ENCODE peak calls at places on chromosomes 2 and 18, in four cellular contexts. Q is H9, F is fibroblast of lung, R is heart left ventricle. U is an unnamed sample. For H3K4me1, the result is how much of the 10 kb centered on the place peaks cover.

GRCh38 chr18:44437603-44438002 is 243.1 kb upstream of the SETBP1 start:
- DNase-seq in Q (no peak), F (no peak), R (no peak), U (no peak)

GRCh38 chr2:155825876-155826275 is 506.6 kb downstream of the NR4A2 start:
- DNase-seq in Q (no peak), F (no peak), R (no peak), U (no peak)

GRCh38 chr2:43802135-43802534 is 28.3 kb downstream of the DYNC2LI1 start:
- DNase-seq in Q (no peak), F (no peak), R (no peak), U (no peak)

GRCh38 chr2:239164281-239164871 is 236.4 kb downstream of the HDAC4 start:
- DNase-seq in Q (no peak), F (peak), R (no peak), U (no peak)

GRCh38 chr2:159201321-159202063 is 85.0 kb downstream of the WDSUB1 start:
- DNase-seq in Q (no peak), F (peak), R (no peak), U (no peak)

GRCh38 chr2:210553371-210553770 is 3.0 kb upstream of the CPS1 start:
- DNase-seq in Q (no peak), F (peak), R (no peak), U (no peak)

GRCh38 chr2:154402138-154402714 is 296.3 kb upstream of the KCNJ3 start:
- DNase-seq in Q (no peak), F (peak), R (no peak), U (peak)

GRCh38 chr2:178484245-178485041 is 4.2 kb downstream of the PLEKHA3 start:
- DNase-seq in Q (no peak), F (peak), R (peak), U (peak)

GRCh38 chr2:231666171-231667095 is 41.9 kb upstream of the PTMA start:
- DNase-seq in Q (peak), F (peak), R (peak), U (peak)

GRCh38 chr2:240482141-240482540 is 46.7 kb downstream of the GPC1 start:
- DNase-seq in Q (peak), F (no peak), R (no peak), U (no peak)

GRCh38 chr2:130387071-130387400 is 31.2 kb downstream of the PTPN18 start:
- DNase-seq in Q (no peak), F (no peak), R (no peak), U (no peak)

GRCh38 chr2:226467221-226467620 is 332.4 kb downstream of the IRS1 start:
- DNase-seq in Q (no peak), F (no peak), R (no peak), U (no peak)

GRCh38 chr2:106137944-106138903 is 55.9 kb downstream of the UXS1 start:
- DNase-seq in Q (no peak), F (no peak), R (no peak), U (no peak)

GRCh38 chr2:181440919-181441318 is 16.3 kb upstream of the ITGA4 start:
- DNase-seq in Q (no peak), F (no peak), R (no peak), U (no peak)

GRCh38 chr2:28161466-28161865 is 231.2 kb upstream of the FOSL2 start:
- DNase-seq in Q (no peak), F (peak), R (no peak), U (no peak)

GRCh38 chr2:105377871-105378270 is 21.0 kb downstream of the FHL2 start:
- DNase-seq in Q (no peak), F (no peak), R (peak), U (no peak)

GRCh38 chr2:202016579-202017227 is 17.0 kb upstream of the FZD7 start:
- DNase-seq in Q (no peak), F (no peak), R (peak), U (no peak)

GRCh38 chr2:201643216-201643651 is at the start of gene TMEM237:
- DNase-seq in Q (peak), F (peak), R (peak), U (peak)

GRCh38 chr2:51855683-51856082 is 823.8 kb upstream of the NRXN1 start:
- DNase-seq in Q (no peak), F (no peak), R (no peak), U (no peak)

GRCh38 chr2:51859260-51859659 is 827.3 kb upstream of the NRXN1 start:
- DNase-seq in Q (no peak), F (no peak), R (no peak), U (no peak)
- TF ChIP-seq CTCF in Q (no peak), F (no peak), R (no peak), U (no peak)

GRCh38 chr18:9130806-9131205 is 5.8 kb upstream of the ANKRD12 start:
- DNase-seq in Q (no peak), F (no peak), R (no peak), U (no peak)
- H3K4me1 ChIP-seq in Q (under half), F (under half), R (under half), U (under half)

GRCh38 chr2:46990231-46990588 is 74.6 kb upstream of the MCFD2 start:
- DNase-seq in Q (no peak), F (no peak), R (no peak), U (no peak)

GRCh38 chr2:46985512-46985911 is 69.9 kb upstream of the MCFD2 start:
- DNase-seq in Q (no peak), F (peak), R (no peak), U (no peak)

GRCh38 chr2:46989491-46990230 is 74.1 kb upstream of the MCFD2 start:
- DNase-seq in Q (no peak), F (no peak), R (no peak), U (no peak)

GRCh38 chr2:46988733-46989481 is 73.3 kb upstream of the MCFD2 start:
- DNase-seq in Q (peak), F (peak), R (no peak), U (no peak)

DNA sequence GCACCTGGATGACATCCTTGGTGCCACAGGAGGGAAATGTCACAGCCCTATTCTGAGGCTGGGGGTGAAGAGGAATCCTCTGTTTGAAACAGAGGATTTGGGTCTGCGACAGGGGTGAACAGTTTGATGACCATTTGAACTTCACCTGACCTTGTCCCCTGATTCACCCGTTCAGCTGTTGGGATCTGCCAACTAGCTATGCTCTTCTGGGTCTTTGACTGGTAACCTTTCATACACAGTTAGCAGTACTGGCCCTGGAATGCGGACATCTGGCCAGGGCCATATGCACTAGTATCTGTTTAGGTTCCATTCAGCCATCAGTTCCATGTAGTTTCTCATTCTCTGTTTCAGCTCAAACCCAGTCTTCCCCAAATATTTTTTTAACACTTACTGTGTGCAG is 72.6 kb upstream of the MCFD2 start:
- DNase-seq in Q (no peak), F (no peak), R (no peak), U (no peak)
- H3K27ac ChIP-seq in Q (no peak), F (no peak), R (peak), U (no peak)

DNA sequence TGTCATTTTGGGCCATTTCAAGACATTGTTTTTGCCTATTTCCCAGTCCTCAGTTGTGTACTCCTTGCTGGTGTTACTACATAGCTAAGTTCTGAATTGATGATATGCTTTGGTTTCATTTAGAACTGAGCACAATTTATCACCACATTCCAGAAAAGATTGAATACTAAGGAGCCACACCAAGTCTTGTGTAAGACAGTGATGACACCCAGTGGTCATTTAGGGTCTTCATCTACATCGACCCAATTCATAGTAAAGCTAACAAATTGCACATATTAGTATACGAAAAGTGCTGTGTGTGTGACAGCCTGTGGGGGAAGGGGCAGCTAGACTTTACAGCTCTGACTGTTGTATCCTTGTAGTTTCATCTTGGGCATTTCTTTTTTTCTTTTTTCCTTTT is 10.9 kb upstream of the DLX2 start:
- DNase-seq in Q (no peak), F (peak), R (no peak), U (peak)
- TF ChIP-seq CTCF in Q (peak), F (peak), R (peak), U (peak)